ENCODE peak calls at places on chromosomes 5 and 9, in five cellular contexts. Y is GM12865, H is neural crest cell, N is breast epithelium, M is nephron progenitor cell. A is an unnamed sample.

GRCh38 chr9:35070823-35071813 is 1.3 kb downstream of the VCP start:
- DNase-seq in N (no peak), H (no peak), Y (no peak), M (no peak), A (no peak)

GRCh38 chr9:29556317-29556716 is 1983.0 kb upstream of the C9orf72 start:
- DNase-seq in Y (no peak), M (no peak), N (no peak), H (no peak), A (no peak)

GRCh38 chr5:79774171-79774854 is 84.7 kb downstream of the CMYA5 start:
- DNase-seq in H (peak), M (peak), N (no peak), Y (peak), A (no peak)

GRCh38 chr9:99489043-99489378 is 266.9 kb downstream of the SEC61B start:
- DNase-seq in Y (no peak), N (no peak), M (no peak), H (no peak), A (no peak)

GRCh38 chr9:127557466-127557869 is 54.6 kb upstream of the STXBP1 start:
- DNase-seq in N (no peak), Y (no peak), H (peak), M (peak), A (no peak)

GRCh38 chr5:94759022-94759421 is 140.6 kb downstream of the SLF1 start:
- DNase-seq in Y (no peak), H (no peak), N (no peak), M (no peak), A (no peak)

GRCh38 chr9:136327313-136327971 is at the start of gene GPSM1:
- DNase-seq in H (no peak), N (no peak), Y (no peak), M (peak), A (no peak)

GRCh38 chr5:19706776-19707175 is 281.2 kb downstream of the CDH18 start:
- DNase-seq in Y (no peak), M (no peak), N (no peak), H (no peak), A (no peak)

GRCh38 chr5:139308797-139309196 is 15.3 kb downstream of the MATR3 start:
- DNase-seq in N (no peak), H (no peak), Y (no peak), M (no peak), A (no peak)

GRCh38 chr9:98075332-98075805 is 18.8 kb downstream of the NANS start:
- DNase-seq in N (no peak), Y (no peak), H (no peak), M (no peak), A (no peak)

GRCh38 chr9:130446111-130446861 is 1.5 kb downstream of the ASS1 start:
- DNase-seq in M (peak), N (peak), H (no peak), Y (no peak), A (peak)

GRCh38 chr5:154945695-154946301 is 4.9 kb downstream of the MRPL22 start:
- DNase-seq in Y (peak), N (no peak), H (no peak), M (no peak), A (no peak)

GRCh38 chr9:89284076-89284475 is 26.9 kb upstream of the CKS2 start:
- DNase-seq in N (no peak), M (no peak), H (no peak), Y (no peak), A (no peak)

GRCh38 chr9:138020120-138020794 is 142.7 kb downstream of the CACNA1B start:
- DNase-seq in Y (no peak), M (no peak), N (no peak), H (no peak), A (no peak)

GRCh38 chr5:143434261-143435206 is 31.0 kb upstream of the NR3C1 start:
- DNase-seq in N (no peak), M (no peak), H (no peak), Y (peak), A (no peak)

GRCh38 chr5:74885170-74885569 is 19.0 kb upstream of the FAM169A start:
- DNase-seq in N (no peak), M (no peak), Y (no peak), H (no peak), A (no peak)

GRCh38 chr5:10453564-10453963 is 11.9 kb downstream of the ROPN1L start:
- DNase-seq in H (no peak), M (no peak), Y (no peak), N (no peak), A (no peak)

GRCh38 chr9:93684806-93685553 is 108.6 kb downstream of the PHF2 start:
- DNase-seq in Y (no peak), H (no peak), M (no peak), N (no peak), A (peak)

GRCh38 chr5:1686066-1686802 is 113.4 kb downstream of the MRPL36 start:
- DNase-seq in H (no peak), M (no peak), Y (no peak), N (peak), A (no peak)

GRCh38 chr9:115943591-115944165 is 209.9 kb upstream of the PAPPA start:
- DNase-seq in H (no peak), M (no peak), Y (no peak), N (no peak), A (no peak)

GRCh38 chr5:40401965-40402364 is 277.8 kb upstream of the PTGER4 start:
- DNase-seq in Y (no peak), H (no peak), N (no peak), M (no peak), A (no peak)

GRCh38 chr9:97853844-97854695 is 1.0 kb downstream of the FOXE1 start:
- DNase-seq in Y (no peak), H (no peak), M (peak), N (no peak), A (no peak)

GRCh38 chr5:170357853-170358497 is 31.2 kb downstream of the KCNMB1 start:
- DNase-seq in Y (no peak), N (peak), H (no peak), M (peak), A (no peak)

GRCh38 chr5:170178814-170179213 is 54.0 kb upstream of the C5orf58 start:
- DNase-seq in Y (no peak), N (no peak), M (no peak), H (no peak), A (no peak)

GRCh38 chr5:94245608-94246007 is 372.8 kb downstream of the KIAA0825 start:
- DNase-seq in H (no peak), M (no peak), Y (no peak), N (no peak), A (no peak)

GRCh38 chr9:77876091-77876490 is 155.5 kb downstream of the GNAQ start:
- DNase-seq in H (no peak), N (no peak), M (peak), Y (no peak), A (no peak)

GRCh38 chr5:19492861-19493260 is 495.1 kb downstream of the CDH18 start:
- DNase-seq in H (no peak), M (no peak), Y (no peak), N (no peak), A (no peak)

GRCh38 chr9:124511891-124512805 is 4.9 kb upstream of the NR5A1 start:
- DNase-seq in N (no peak), M (no peak), H (no peak), Y (no peak), A (no peak)

GRCh38 chr9:124514125-124514524 is 6.9 kb upstream of the NR5A1 start:
- DNase-seq in N (no peak), H (no peak), M (no peak), Y (no peak), A (no peak)

GRCh38 chr9:124512806-124513204 is 5.6 kb upstream of the NR5A1 start:
- DNase-seq in M (no peak), Y (no peak), N (no peak), H (no peak), A (no peak)

GRCh38 chr9:124514874-124515273 is 7.7 kb upstream of the NR5A1 start:
- DNase-seq in H (no peak), N (no peak), Y (no peak), M (no peak), A (no peak)

DNA sequence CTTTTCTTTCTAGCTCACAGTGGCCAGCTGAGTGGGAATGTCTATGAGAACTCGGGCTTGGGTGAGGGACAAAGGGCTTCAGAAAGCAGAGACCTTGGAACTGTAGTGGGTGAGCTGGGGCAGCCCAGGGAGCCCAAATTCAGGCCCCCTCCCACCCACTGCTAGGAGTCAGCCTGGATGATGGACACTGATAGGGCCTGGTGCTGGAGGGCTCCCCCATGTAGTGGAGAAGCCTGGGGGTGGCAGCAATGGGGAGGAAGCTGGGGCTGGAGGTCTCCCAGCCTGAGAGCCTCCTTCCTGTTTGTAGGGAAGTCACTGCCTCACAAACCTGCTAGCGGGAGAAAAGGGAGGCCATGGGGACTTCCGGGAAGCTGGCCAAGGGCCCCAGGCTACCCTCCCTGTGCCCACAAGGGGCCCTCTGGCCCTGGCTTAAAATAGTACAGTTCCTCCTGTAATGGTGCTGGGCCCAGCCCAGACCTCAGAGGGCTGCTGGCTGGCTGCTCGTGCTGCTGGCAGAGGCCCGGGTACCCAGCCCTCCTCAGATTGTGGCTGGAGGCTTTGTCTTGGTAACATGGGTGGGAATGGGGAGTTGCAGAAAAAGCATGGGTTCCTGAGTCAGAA is 6.3 kb upstream of the NR5A1 start:
- DNase-seq in Y (no peak), N (no peak), M (no peak), H (no peak), A (no peak)
- TF ChIP-seq CTCF in Y (no peak), N (no peak), M (no peak), H (no peak), A (no peak)

DNA sequence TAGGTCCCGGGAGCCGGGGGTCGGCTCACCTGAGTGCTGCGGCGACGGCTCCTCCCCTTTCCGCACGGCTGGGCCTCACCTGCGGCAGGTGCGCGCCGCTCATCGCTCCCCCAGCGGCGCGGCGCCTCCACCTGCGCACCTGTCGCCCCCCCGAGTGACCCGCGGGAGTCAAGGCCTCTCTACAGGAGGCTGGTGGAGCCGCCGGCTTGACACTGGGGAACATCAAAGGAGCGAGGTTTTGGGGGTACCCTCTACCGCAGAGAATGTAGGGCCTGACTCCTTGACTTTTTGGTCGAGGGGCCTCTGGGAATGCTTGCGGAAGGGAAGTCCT is 483 bp upstream of the IER5L start:
- DNase-seq in N (no peak), M (no peak), H (no peak), Y (no peak), A (no peak)
- TF ChIP-seq CTCF in N (no peak), M (no peak), H (no peak), Y (no peak), A (no peak)

GRCh38 chr9:70392189-70392588 is 22.3 kb downstream of the KLF9 start:
- DNase-seq in N (no peak), Y (no peak), M (no peak), H (no peak), A (no peak)
- TF ChIP-seq CTCF in N (no peak), Y (no peak), M (no peak), H (peak), A (no peak)

DNA sequence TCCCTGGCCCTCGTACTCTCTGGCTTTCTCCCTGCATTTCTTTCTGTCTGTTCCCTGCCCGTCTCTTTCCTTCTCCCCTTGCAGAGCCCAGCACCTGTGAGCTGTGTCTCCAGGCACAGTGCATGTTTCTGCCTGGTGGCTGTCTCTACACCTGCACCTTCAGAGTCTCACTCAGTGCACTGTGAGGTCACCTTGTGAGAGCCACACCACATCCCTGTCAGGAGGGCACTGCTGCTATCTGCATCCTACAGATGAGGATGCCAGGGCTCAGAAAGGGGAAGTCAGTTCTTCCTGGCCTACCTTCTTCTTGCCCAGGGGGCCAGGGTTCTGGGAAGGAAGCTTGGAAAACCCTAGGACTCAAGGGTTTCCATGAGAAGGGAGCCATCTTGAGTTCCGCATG is 69.7 kb upstream of the NEURL1B start:
- DNase-seq in N (no peak), Y (no peak), M (no peak), H (no peak), A (no peak)
- TF ChIP-seq CTCF in N (no peak), Y (no peak), M (no peak), H (no peak), A (no peak)